ENCODE peak calls at places on chromosomes 11 and 22, in eight cellular contexts. T, Y, D, Z, F, G, P and B are unnamed samples. For H3K4me1, the result is how much of the 10 kb centered on the place peaks cover.

GRCh38 chr22:32200752-32201151 is 4.1 kb downstream of the RFPL2 start:
- DNase-seq in T (no peak), G (no peak), Y (no peak), Z (no peak), D (no peak), P (no peak), F (no peak), B (peak)

GRCh38 chr11:134047586-134047999 is 21.3 kb upstream of the JAM3 start:
- DNase-seq in T (peak), Z (no peak), F (peak), D (peak), P (no peak), G (peak), Y (no peak), B (no peak)

GRCh38 chr22:42439821-42440674 is 7.8 kb upstream of the NFAM1 start:
- DNase-seq in Z (no peak), P (peak), D (no peak), G (peak), Y (no peak), T (peak), F (peak), B (no peak)

GRCh38 chr11:88680806-88681205 is 343.3 kb upstream of the CTSC start:
- DNase-seq in F (peak), D (no peak), T (no peak), P (no peak), Z (no peak), G (peak), Y (no peak), B (no peak)

GRCh38 chr11:11215058-11215815 is 137.8 kb downstream of the CSNK2A3 start:
- DNase-seq in G (no peak), Z (no peak), P (no peak), T (no peak), Y (no peak), F (no peak), D (no peak), B (no peak)

GRCh38 chr11:64969209-64969608 is 2.7 kb downstream of the MAJIN start:
- DNase-seq in D (no peak), P (no peak), T (no peak), F (peak), Z (no peak), G (peak), Y (no peak), B (no peak)

GRCh38 chr11:46342237-46342636 is 5.0 kb upstream of the DGKZ start:
- DNase-seq in Z (peak), F (peak), G (no peak), Y (no peak), D (no peak), T (no peak), P (no peak), B (peak)

GRCh38 chr22:47534150-47535133 is 772.0 kb downstream of the TBC1D22A start:
- DNase-seq in Z (no peak), Y (no peak), P (no peak), T (no peak), G (no peak), D (no peak), F (no peak), B (no peak)

GRCh38 chr11:69923196-69923595 is 104.0 kb upstream of the FGF3 start:
- DNase-seq in Y (no peak), P (no peak), G (no peak), D (no peak), T (peak), Z (no peak), F (no peak), B (no peak)

GRCh38 chr11:35531246-35531645 is 5.8 kb upstream of the PAMR1 start:
- DNase-seq in D (no peak), P (no peak), F (peak), G (peak), Y (no peak), T (no peak), Z (no peak), B (no peak)

GRCh38 chr11:608751-609354 is 6.9 kb downstream of the IRF7 start:
- DNase-seq in D (no peak), Z (no peak), F (no peak), Y (no peak), T (no peak), G (no peak), P (no peak), B (no peak)

GRCh38 chr11:34745209-34745608 is 124.3 kb downstream of the EHF start:
- DNase-seq in Y (no peak), T (no peak), Z (no peak), D (no peak), P (no peak), F (peak), G (no peak), B (no peak)

GRCh38 chr11:96256604-96257003 is 86.4 kb downstream of the MAML2 start:
- DNase-seq in D (no peak), Y (no peak), Z (no peak), G (no peak), P (no peak), T (no peak), F (no peak), B (no peak)

GRCh38 chr11:36126703-36127102 is 162.5 kb downstream of the COMMD9 start:
- DNase-seq in P (no peak), F (no peak), T (no peak), Y (no peak), D (no peak), Z (no peak), G (no peak), B (no peak)

GRCh38 chr22:46576556-46577351 is 39.3 kb upstream of the CELSR1 start:
- DNase-seq in P (peak), D (no peak), Z (peak), T (peak), F (peak), Y (no peak), G (peak), B (peak)

GRCh38 chr11:45250035-45250693 is 36.0 kb downstream of the SYT13 start:
- DNase-seq in T (no peak), G (no peak), F (no peak), P (no peak), Z (no peak), D (no peak), Y (no peak), B (no peak)

GRCh38 chr11:18466402-18466801 is 10.7 kb downstream of the LDHAL6A start:
- DNase-seq in P (no peak), T (no peak), F (no peak), Y (no peak), Z (no peak), D (no peak), G (no peak), B (no peak)

GRCh38 chr11:18463439-18463838 is 7.8 kb downstream of the LDHAL6A start:
- DNase-seq in Y (no peak), G (no peak), Z (no peak), P (no peak), F (no peak), D (no peak), T (no peak), B (no peak)

GRCh38 chr11:18457435-18457834 is 1.8 kb downstream of the LDHAL6A start:
- DNase-seq in F (peak), D (no peak), G (peak), Z (no peak), P (peak), Y (no peak), T (no peak), B (no peak)

GRCh38 chr11:18459634-18460033 is 4.0 kb downstream of the LDHAL6A start:
- DNase-seq in Z (no peak), G (no peak), Y (no peak), P (no peak), D (no peak), F (no peak), T (no peak), B (no peak)

GRCh38 chr11:18461909-18462308 is 6.3 kb downstream of the LDHAL6A start:
- DNase-seq in D (no peak), T (no peak), P (no peak), F (no peak), G (no peak), Z (no peak), Y (no peak), B (no peak)
- H3K27ac ChIP-seq in D (no peak), T (no peak), P (no peak), F (no peak), G (no peak), Z (no peak), Y (no peak), B (no peak)

GRCh38 chr22:40449676-40450035 is 79.3 kb downstream of the SGSM3 start:
- DNase-seq in T (no peak), F (peak), Y (no peak), P (no peak), D (no peak), Z (no peak), G (peak), B (no peak)
- H3K4me3 ChIP-seq in T (no peak), F (no peak), Y (no peak), P (no peak), D (no peak), Z (peak), G (no peak), B (no peak)

GRCh38 chr11:114090976-114091375 is 31.5 kb downstream of the ZBTB16 start:
- DNase-seq in Y (no peak), P (no peak), G (no peak), D (no peak), F (no peak), T (no peak), Z (no peak), B (no peak)

GRCh38 chr11:114092953-114093352 is 33.4 kb downstream of the ZBTB16 start:
- DNase-seq in F (no peak), T (no peak), D (no peak), P (no peak), Y (no peak), G (no peak), Z (no peak), B (no peak)

GRCh38 chr11:114094516-114094915 is 35.0 kb downstream of the ZBTB16 start:
- DNase-seq in Y (no peak), G (no peak), D (no peak), T (no peak), F (no peak), Z (no peak), P (no peak), B (no peak)

GRCh38 chr11:114091791-114092397 is 32.4 kb downstream of the ZBTB16 start:
- DNase-seq in Y (no peak), T (no peak), Z (no peak), P (no peak), G (no peak), D (no peak), F (no peak), B (no peak)

GRCh38 chr11:114092478-114092877 is 33.0 kb downstream of the ZBTB16 start:
- DNase-seq in P (no peak), F (no peak), Y (no peak), D (no peak), Z (no peak), G (no peak), T (no peak), B (no peak)
- H3K4me1 ChIP-seq in P (half or more), F (under half), Y (under half), D (under half), Z (under half), G (under half), T (under half), B (under half)

GRCh38 chr11:1759151-1759850 is 4.4 kb downstream of the CTSD start:
- DNase-seq in F (no peak), Z (no peak), D (no peak), P (peak), Y (no peak), T (no peak), G (no peak), B (no peak)

GRCh38 chr11:1758611-1759150 is 5.0 kb downstream of the CTSD start:
- DNase-seq in Z (no peak), T (no peak), Y (no peak), G (no peak), D (no peak), P (peak), F (no peak), B (no peak)

GRCh38 chr11:1759851-1760220 is 3.9 kb downstream of the CTSD start:
- DNase-seq in P (no peak), T (no peak), Y (no peak), D (no peak), F (no peak), Z (no peak), G (no peak), B (no peak)

GRCh38 chr11:1756791-1757771 is 6.6 kb downstream of the CTSD start:
- DNase-seq in Z (no peak), D (no peak), T (peak), F (no peak), G (no peak), P (peak), Y (no peak), B (no peak)

DNA sequence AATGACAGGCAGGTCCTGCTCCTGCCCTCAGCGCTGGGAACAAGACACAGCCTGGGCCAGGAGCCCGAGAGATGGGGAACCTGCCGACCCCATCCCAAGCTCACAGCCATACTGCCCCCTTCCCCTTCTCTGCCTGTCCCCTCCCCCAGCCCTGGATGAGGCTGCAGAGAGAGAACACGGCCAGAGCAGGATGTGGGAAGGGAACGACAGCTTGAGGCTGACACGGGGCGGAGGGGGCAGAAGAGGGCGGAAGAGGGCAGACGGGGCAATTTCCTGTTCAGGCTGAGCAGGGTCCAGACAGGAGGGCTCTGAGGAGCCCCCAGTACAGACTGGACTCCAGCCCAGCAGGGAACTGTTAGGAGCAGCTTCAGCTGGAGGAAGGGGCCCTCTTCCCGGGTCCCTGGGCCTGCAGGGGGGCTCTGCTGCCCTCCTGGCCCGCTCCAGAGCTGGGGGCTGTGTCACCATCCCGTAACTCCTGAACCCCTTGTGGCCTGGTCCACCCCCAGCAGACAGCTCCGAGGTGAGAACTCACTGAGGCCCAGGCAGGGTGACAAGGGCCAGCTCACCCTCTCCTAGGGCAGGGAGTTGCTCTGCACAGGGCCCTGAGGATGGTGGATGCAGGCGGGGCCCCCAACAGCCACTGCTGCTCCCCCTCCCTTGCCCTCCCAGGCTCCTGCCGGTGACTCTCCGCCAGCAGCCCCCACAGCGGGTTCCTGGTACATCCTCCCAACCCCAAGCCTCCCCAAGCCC is 5.7 kb downstream of the CTSD start:
- DNase-seq in T (peak), G (no peak), Z (peak), Y (no peak), P (peak), F (no peak), D (no peak), B (peak)
- H3K27ac ChIP-seq in T (no peak), G (no peak), Z (peak), Y (no peak), P (peak), F (no peak), D (no peak), B (peak)

GRCh38 chr11:117876049-117876340 is 463 bp downstream of the FXYD6 start:
- DNase-seq in G (no peak), T (no peak), P (no peak), D (no peak), Y (no peak), F (no peak), Z (no peak), B (no peak)

GRCh38 chr11:117874253-117874909 is 2.1 kb downstream of the FXYD6 start:
- DNase-seq in F (no peak), G (no peak), Y (peak), T (no peak), Z (no peak), P (no peak), D (no peak), B (no peak)

GRCh38 chr11:117874910-117875396 is 1.5 kb downstream of the FXYD6 start:
- DNase-seq in P (no peak), F (no peak), D (no peak), G (no peak), T (no peak), Z (no peak), Y (no peak), B (no peak)

GRCh38 chr11:117876341-117877119 is at the start of gene FXYD6:
- DNase-seq in P (peak), G (peak), D (no peak), Y (peak), F (peak), T (no peak), Z (peak), B (no peak)

DNA sequence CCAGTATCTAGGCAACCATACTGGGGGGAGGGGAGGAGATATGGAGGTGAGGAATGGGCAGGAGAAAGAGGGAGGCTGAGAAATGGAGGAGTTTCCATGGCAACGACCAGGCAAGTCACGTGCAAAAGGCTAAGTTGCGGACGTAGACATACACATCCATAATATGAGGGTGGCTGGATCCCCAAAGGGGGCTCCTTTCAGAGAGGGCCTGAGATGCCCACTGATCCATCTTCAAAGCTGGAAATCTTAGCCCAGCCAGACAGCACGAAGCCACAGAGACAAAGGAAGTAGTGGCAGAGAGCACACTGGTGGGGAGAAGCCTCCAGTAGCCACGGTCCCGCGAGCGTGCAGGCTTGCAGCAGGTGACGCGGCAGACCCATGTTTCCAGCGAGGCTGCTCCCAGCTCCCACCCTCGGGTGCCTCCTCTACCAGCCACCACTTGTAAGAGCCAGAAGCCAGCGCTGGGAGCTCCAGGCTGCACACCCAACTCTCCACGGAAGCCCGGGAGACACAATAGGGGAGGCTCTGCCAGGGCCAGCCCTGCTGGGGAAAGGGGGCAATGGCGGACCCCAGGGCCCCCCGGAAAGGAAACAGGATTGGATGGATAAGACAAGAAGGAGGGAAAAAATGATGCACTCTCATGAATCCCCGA is 935 bp downstream of the FXYD6 start:
- DNase-seq in T (no peak), Z (peak), F (no peak), Y (peak), G (no peak), P (no peak), D (no peak), B (no peak)
- H3K4me3 ChIP-seq in T (no peak), Z (peak), F (peak), Y (peak), G (no peak), P (peak), D (no peak), B (peak)

GRCh38 chr11:78292109-78292803 is 103.5 kb downstream of the USP35 start:
- DNase-seq in D (no peak), Z (no peak), P (no peak), G (no peak), Y (no peak), F (no peak), T (no peak), B (no peak)

GRCh38 chr11:78289547-78290292 is 101.0 kb downstream of the USP35 start:
- DNase-seq in G (no peak), F (no peak), Z (no peak), D (no peak), Y (no peak), P (no peak), T (no peak), B (no peak)

GRCh38 chr11:78295347-78295746 is 106.6 kb downstream of the USP35 start:
- DNase-seq in T (no peak), G (no peak), P (no peak), F (no peak), Z (no peak), D (no peak), Y (no peak), B (no peak)

GRCh38 chr11:78290293-78291176 is 101.8 kb downstream of the USP35 start:
- DNase-seq in Y (no peak), D (no peak), T (no peak), G (no peak), Z (no peak), F (peak), P (no peak), B (no peak)

GRCh38 chr11:78291754-78292108 is 103.0 kb downstream of the USP35 start:
- DNase-seq in D (no peak), F (no peak), P (no peak), Z (no peak), T (no peak), Y (no peak), G (no peak), B (no peak)
- H3K4me1 ChIP-seq in D (under half), F (under half), P (under half), Z (under half), T (under half), Y (under half), G (under half), B (under half)

DNA sequence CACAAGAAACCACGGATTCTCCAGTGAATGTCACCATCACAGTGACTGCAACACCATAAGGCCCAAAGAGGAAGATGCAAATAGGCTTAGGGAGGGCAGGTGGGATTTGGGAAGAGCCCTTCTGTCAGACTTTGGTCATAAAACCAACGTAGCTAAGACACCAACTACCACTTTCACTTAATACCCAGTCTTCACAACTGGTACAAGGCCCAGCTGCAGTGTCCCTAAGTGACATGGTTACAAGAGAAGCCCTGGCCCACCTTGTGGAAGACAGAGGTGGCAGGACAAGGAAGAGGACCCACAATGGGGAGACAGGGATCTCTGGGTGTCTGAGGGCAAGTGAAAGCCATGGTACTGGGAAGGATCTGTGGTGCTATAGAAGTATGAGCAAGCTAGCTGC is 10.0 kb downstream of the VSIG10L2 start:
- DNase-seq in D (no peak), P (no peak), T (no peak), Y (no peak), Z (no peak), F (no peak), G (no peak), B (no peak)
- H3K27ac ChIP-seq in D (no peak), P (no peak), T (no peak), Y (no peak), Z (no peak), F (no peak), G (no peak), B (no peak)

GRCh38 chr11:57764972-57765371 is 3.4 kb downstream of the CTNND1 start:
- DNase-seq in F (no peak), D (no peak), G (no peak), Z (no peak), P (no peak), Y (no peak), T (no peak), B (no peak)
- H3K4me3 ChIP-seq in F (peak), D (peak), G (peak), Z (no peak), P (peak), Y (no peak), T (peak), B (no peak)